ENCODE peak calls at places on chromosomes 2 and 18, in seven cellular contexts. One of them, this sample, is unnamed.

GRCh38 chr2:137700681-137701080 is 263.6 kb upstream of the HNMT start:
- DNase-seq in AG10803: no peak
- DNase-seq in neural progenitor cell: peak
- DNase-seq in PC-9: no peak
- DNase-seq in fibroblast of mammary gland: no peak
- DNase-seq in tibial artery: no peak
- DNase-seq in mammary epithelial cell: no peak
- DNase-seq in this sample: no peak

GRCh38 chr2:237665713-237666143 is 38.3 kb downstream of the LRRFIP1 start:
- DNase-seq in AG10803: no peak
- DNase-seq in neural progenitor cell: peak
- DNase-seq in PC-9: no peak
- DNase-seq in fibroblast of mammary gland: no peak
- DNase-seq in tibial artery: no peak
- DNase-seq in mammary epithelial cell: no peak
- DNase-seq in this sample: no peak

GRCh38 chr2:111171337-111171930 is 50.7 kb downstream of the BCL2L11 start:
- DNase-seq in AG10803: no peak
- DNase-seq in neural progenitor cell: no peak
- DNase-seq in PC-9: peak
- DNase-seq in fibroblast of mammary gland: no peak
- DNase-seq in tibial artery: no peak
- DNase-seq in mammary epithelial cell: peak
- DNase-seq in this sample: peak

GRCh38 chr2:1538663-1539062 is 125.4 kb downstream of the TPO start:
- DNase-seq in AG10803: peak
- DNase-seq in neural progenitor cell: peak
- DNase-seq in PC-9: no peak
- DNase-seq in fibroblast of mammary gland: peak
- DNase-seq in tibial artery: no peak
- DNase-seq in mammary epithelial cell: no peak
- DNase-seq in this sample: peak

GRCh38 chr2:101446869-101447268 is 28.0 kb downstream of the RFX8 start:
- DNase-seq in AG10803: peak
- DNase-seq in neural progenitor cell: no peak
- DNase-seq in PC-9: no peak
- DNase-seq in fibroblast of mammary gland: peak
- DNase-seq in tibial artery: no peak
- DNase-seq in mammary epithelial cell: peak
- DNase-seq in this sample: peak

GRCh38 chr2:232609607-232610006 is 23.8 kb upstream of the EFHD1 start:
- DNase-seq in AG10803: no peak
- DNase-seq in neural progenitor cell: no peak
- DNase-seq in PC-9: peak
- DNase-seq in fibroblast of mammary gland: no peak
- DNase-seq in tibial artery: no peak
- DNase-seq in mammary epithelial cell: no peak
- DNase-seq in this sample: no peak

GRCh38 chr2:112813043-112813966 is 23.3 kb downstream of the IL1B start:
- DNase-seq in AG10803: no peak
- DNase-seq in neural progenitor cell: no peak
- DNase-seq in PC-9: no peak
- DNase-seq in fibroblast of mammary gland: no peak
- DNase-seq in tibial artery: no peak
- DNase-seq in mammary epithelial cell: no peak
- DNase-seq in this sample: no peak

GRCh38 chr2:59874971-59875755 is 678.3 kb downstream of the BCL11A start:
- DNase-seq in AG10803: no peak
- DNase-seq in neural progenitor cell: peak
- DNase-seq in PC-9: no peak
- DNase-seq in fibroblast of mammary gland: no peak
- DNase-seq in tibial artery: no peak
- DNase-seq in mammary epithelial cell: no peak
- DNase-seq in this sample: no peak

GRCh38 chr2:223970343-223971128 is 13.3 kb downstream of the MRPL44 start:
- DNase-seq in AG10803: peak
- DNase-seq in neural progenitor cell: peak
- DNase-seq in PC-9: peak
- DNase-seq in fibroblast of mammary gland: peak
- DNase-seq in tibial artery: no peak
- DNase-seq in mammary epithelial cell: peak
- DNase-seq in this sample: peak

GRCh38 chr2:118032169-118033013 is 18.5 kb upstream of the CCDC93 start:
- DNase-seq in AG10803: peak
- DNase-seq in neural progenitor cell: peak
- DNase-seq in PC-9: no peak
- DNase-seq in fibroblast of mammary gland: peak
- DNase-seq in tibial artery: no peak
- DNase-seq in mammary epithelial cell: peak
- DNase-seq in this sample: peak

GRCh38 chr2:72755647-72756423 is 70.0 kb downstream of the EXOC6B start:
- DNase-seq in AG10803: peak
- DNase-seq in neural progenitor cell: no peak
- DNase-seq in PC-9: no peak
- DNase-seq in fibroblast of mammary gland: peak
- DNase-seq in tibial artery: no peak
- DNase-seq in mammary epithelial cell: peak
- DNase-seq in this sample: peak

GRCh38 chr2:217935901-217936684 is 66.7 kb downstream of the TNS1 start:
- DNase-seq in AG10803: peak
- DNase-seq in neural progenitor cell: no peak
- DNase-seq in PC-9: no peak
- DNase-seq in fibroblast of mammary gland: peak
- DNase-seq in tibial artery: no peak
- DNase-seq in mammary epithelial cell: no peak
- DNase-seq in this sample: peak

GRCh38 chr2:207181526-207182274 is 16.0 kb upstream of the KLF7 start:
- DNase-seq in AG10803: no peak
- DNase-seq in neural progenitor cell: no peak
- DNase-seq in PC-9: no peak
- DNase-seq in fibroblast of mammary gland: no peak
- DNase-seq in tibial artery: no peak
- DNase-seq in mammary epithelial cell: no peak
- DNase-seq in this sample: peak

GRCh38 chr2:45765847-45766254 is 114.4 kb downstream of the PRKCE start:
- DNase-seq in AG10803: no peak
- DNase-seq in neural progenitor cell: no peak
- DNase-seq in PC-9: no peak
- DNase-seq in fibroblast of mammary gland: no peak
- DNase-seq in tibial artery: no peak
- DNase-seq in mammary epithelial cell: no peak
- DNase-seq in this sample: no peak

GRCh38 chr2:10717630-10718029 is 3.8 kb upstream of the ATP6V1C2 start:
- DNase-seq in AG10803: peak
- DNase-seq in neural progenitor cell: no peak
- DNase-seq in PC-9: peak
- DNase-seq in fibroblast of mammary gland: peak
- DNase-seq in tibial artery: no peak
- DNase-seq in mammary epithelial cell: peak
- DNase-seq in this sample: peak

GRCh38 chr2:105179469-105180372 is 61.8 kb upstream of the GPR45 start:
- DNase-seq in AG10803: peak
- DNase-seq in neural progenitor cell: peak
- DNase-seq in PC-9: peak
- DNase-seq in fibroblast of mammary gland: peak
- DNase-seq in tibial artery: no peak
- DNase-seq in mammary epithelial cell: peak
- DNase-seq in this sample: peak

GRCh38 chr2:190722061-190722759 is 73.3 kb downstream of the NAB1 start:
- DNase-seq in AG10803: no peak
- DNase-seq in neural progenitor cell: no peak
- DNase-seq in PC-9: no peak
- DNase-seq in fibroblast of mammary gland: no peak
- DNase-seq in tibial artery: no peak
- DNase-seq in mammary epithelial cell: peak
- DNase-seq in this sample: peak

GRCh38 chr2:184923751-184924150 is 325.4 kb downstream of the ZNF804A start:
- DNase-seq in AG10803: no peak
- DNase-seq in neural progenitor cell: no peak
- DNase-seq in PC-9: no peak
- DNase-seq in fibroblast of mammary gland: peak
- DNase-seq in tibial artery: no peak
- DNase-seq in mammary epithelial cell: no peak
- DNase-seq in this sample: peak

GRCh38 chr2:145380436-145381017 is 860.6 kb upstream of the ZEB2 start:
- DNase-seq in AG10803: peak
- DNase-seq in neural progenitor cell: no peak
- DNase-seq in PC-9: peak
- DNase-seq in fibroblast of mammary gland: peak
- DNase-seq in tibial artery: no peak
- DNase-seq in mammary epithelial cell: peak
- DNase-seq in this sample: peak

GRCh38 chr2:241061275-241061674 is 40.8 kb downstream of the MTERF4 start:
- DNase-seq in AG10803: peak
- DNase-seq in neural progenitor cell: no peak
- DNase-seq in PC-9: peak
- DNase-seq in fibroblast of mammary gland: peak
- DNase-seq in tibial artery: no peak
- DNase-seq in mammary epithelial cell: peak
- DNase-seq in this sample: peak

GRCh38 chr18:48794251-48794970 is 156.4 kb downstream of the SMAD7 start:
- DNase-seq in AG10803: no peak
- DNase-seq in neural progenitor cell: no peak
- DNase-seq in PC-9: no peak
- DNase-seq in fibroblast of mammary gland: no peak
- DNase-seq in tibial artery: peak
- DNase-seq in mammary epithelial cell: no peak
- DNase-seq in this sample: no peak

GRCh38 chr2:134359367-134360081 is 105.7 kb downstream of the MGAT5 start:
- DNase-seq in AG10803: no peak
- DNase-seq in neural progenitor cell: no peak
- DNase-seq in PC-9: peak
- DNase-seq in fibroblast of mammary gland: no peak
- DNase-seq in tibial artery: no peak
- DNase-seq in mammary epithelial cell: peak
- DNase-seq in this sample: no peak

GRCh38 chr2:151733781-151734672 is at the start of gene NEB:
- DNase-seq in AG10803: no peak
- DNase-seq in neural progenitor cell: no peak
- DNase-seq in PC-9: no peak
- DNase-seq in fibroblast of mammary gland: no peak
- DNase-seq in tibial artery: no peak
- DNase-seq in mammary epithelial cell: no peak
- DNase-seq in this sample: no peak

GRCh38 chr18:6044319-6044718 is 149.0 kb upstream of the TMEM200C start:
- DNase-seq in AG10803: no peak
- DNase-seq in neural progenitor cell: no peak
- DNase-seq in PC-9: no peak
- DNase-seq in fibroblast of mammary gland: no peak
- DNase-seq in tibial artery: no peak
- DNase-seq in mammary epithelial cell: no peak
- DNase-seq in this sample: no peak

GRCh38 chr2:196315388-196316049 is 144.1 kb upstream of the STK17B start:
- DNase-seq in AG10803: no peak
- DNase-seq in neural progenitor cell: no peak
- DNase-seq in PC-9: peak
- DNase-seq in fibroblast of mammary gland: peak
- DNase-seq in tibial artery: no peak
- DNase-seq in mammary epithelial cell: no peak
- DNase-seq in this sample: peak

GRCh38 chr2:108854484-108854883 is 67.9 kb downstream of the CCDC138 start:
- DNase-seq in AG10803: no peak
- DNase-seq in neural progenitor cell: no peak
- DNase-seq in PC-9: no peak
- DNase-seq in fibroblast of mammary gland: no peak
- DNase-seq in tibial artery: no peak
- DNase-seq in mammary epithelial cell: no peak
- DNase-seq in this sample: no peak
- TF ChIP-seq CTCF in AG10803: no peak
- TF ChIP-seq CTCF in neural progenitor cell: no peak
- TF ChIP-seq CTCF in PC-9: no peak
- TF ChIP-seq CTCF in fibroblast of mammary gland: no peak
- TF ChIP-seq CTCF in tibial artery: no peak
- TF ChIP-seq CTCF in mammary epithelial cell: no peak
- TF ChIP-seq CTCF in this sample: no peak

GRCh38 chr2:128092656-128093055 is 1.7 kb downstream of the UGGT1 start:
- DNase-seq in AG10803: no peak
- DNase-seq in neural progenitor cell: no peak
- DNase-seq in PC-9: no peak
- DNase-seq in fibroblast of mammary gland: no peak
- DNase-seq in tibial artery: no peak
- DNase-seq in mammary epithelial cell: no peak
- DNase-seq in this sample: no peak
- H3K4me3 ChIP-seq in AG10803: no peak
- H3K4me3 ChIP-seq in neural progenitor cell: peak
- H3K4me3 ChIP-seq in PC-9: peak
- H3K4me3 ChIP-seq in fibroblast of mammary gland: no peak
- H3K4me3 ChIP-seq in tibial artery: no peak
- H3K4me3 ChIP-seq in mammary epithelial cell: no peak
- H3K4me3 ChIP-seq in this sample: no peak

GRCh38 chr2:73982140-73982617 is 2.5 kb upstream of the TET3 start:
- DNase-seq in AG10803: peak
- DNase-seq in neural progenitor cell: no peak
- DNase-seq in PC-9: no peak
- DNase-seq in fibroblast of mammary gland: peak
- DNase-seq in tibial artery: peak
- DNase-seq in mammary epithelial cell: peak
- DNase-seq in this sample: peak
- TF ChIP-seq CTCF in AG10803: no peak
- TF ChIP-seq CTCF in neural progenitor cell: no peak
- TF ChIP-seq CTCF in PC-9: no peak
- TF ChIP-seq CTCF in fibroblast of mammary gland: no peak
- TF ChIP-seq CTCF in tibial artery: no peak
- TF ChIP-seq CTCF in mammary epithelial cell: no peak
- TF ChIP-seq CTCF in this sample: no peak

GRCh38 chr18:77111449-77112160 is 21.0 kb downstream of the MBP start:
- DNase-seq in AG10803: no peak
- DNase-seq in neural progenitor cell: no peak
- DNase-seq in PC-9: no peak
- DNase-seq in fibroblast of mammary gland: no peak
- DNase-seq in tibial artery: peak
- DNase-seq in mammary epithelial cell: peak
- DNase-seq in this sample: peak

GRCh38 chr18:77112161-77112801 is 20.3 kb downstream of the MBP start:
- DNase-seq in AG10803: no peak
- DNase-seq in neural progenitor cell: no peak
- DNase-seq in PC-9: no peak
- DNase-seq in fibroblast of mammary gland: peak
- DNase-seq in tibial artery: peak
- DNase-seq in mammary epithelial cell: no peak
- DNase-seq in this sample: no peak

GRCh38 chr18:77110936-77111335 is 21.6 kb downstream of the MBP start:
- DNase-seq in AG10803: no peak
- DNase-seq in neural progenitor cell: no peak
- DNase-seq in PC-9: no peak
- DNase-seq in fibroblast of mammary gland: no peak
- DNase-seq in tibial artery: peak
- DNase-seq in mammary epithelial cell: no peak
- DNase-seq in this sample: no peak

GRCh38 chr18:77108821-77109692 is 23.5 kb downstream of the MBP start:
- DNase-seq in AG10803: no peak
- DNase-seq in neural progenitor cell: no peak
- DNase-seq in PC-9: no peak
- DNase-seq in fibroblast of mammary gland: no peak
- DNase-seq in tibial artery: peak
- DNase-seq in mammary epithelial cell: no peak
- DNase-seq in this sample: no peak

DNA sequence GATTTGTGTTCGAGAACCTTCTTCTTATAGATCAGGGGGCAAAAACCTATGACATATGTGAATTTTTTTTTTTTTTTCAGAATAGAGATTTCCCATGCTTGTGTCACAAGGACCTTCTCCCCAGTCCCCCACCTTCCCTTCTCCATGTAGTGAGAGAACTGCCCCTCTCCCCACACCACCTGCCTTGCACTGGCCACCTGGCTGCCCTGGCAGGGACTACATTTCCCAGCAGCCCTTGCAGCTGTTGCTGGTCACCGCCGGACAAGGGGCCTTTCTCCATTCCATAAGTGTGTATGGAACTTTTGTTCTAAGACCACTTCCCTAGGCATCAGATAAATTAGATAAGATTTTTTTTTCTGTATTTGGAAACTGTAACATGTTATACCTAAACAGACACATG is 22.2 kb downstream of the MBP start:
- DNase-seq in AG10803: no peak
- DNase-seq in neural progenitor cell: no peak
- DNase-seq in PC-9: no peak
- DNase-seq in fibroblast of mammary gland: no peak
- DNase-seq in tibial artery: no peak
- DNase-seq in mammary epithelial cell: no peak
- DNase-seq in this sample: no peak
- H3K4me3 ChIP-seq in AG10803: no peak
- H3K4me3 ChIP-seq in neural progenitor cell: no peak
- H3K4me3 ChIP-seq in PC-9: no peak
- H3K4me3 ChIP-seq in fibroblast of mammary gland: no peak
- H3K4me3 ChIP-seq in tibial artery: no peak
- H3K4me3 ChIP-seq in mammary epithelial cell: no peak
- H3K4me3 ChIP-seq in this sample: no peak